ENCODE peak calls at places on chromosomes 1 and 21, in ten cellular contexts. One of them, this sample, is unnamed.

GRCh38 chr1:41238311-41239094 is 3.6 kb downstream of the SCMH1 start:
- DNase-seq in NCI-H69: peak; percentile 81
- DNase-seq in C1 segment of cervical spinal cord: no peak
- DNase-seq in head of caudate nucleus: no peak
- DNase-seq in endothelial cell: no peak
- DNase-seq in anterior cingulate cortex: no peak
- DNase-seq in A549: peak; percentile 59
- DNase-seq in adipocyte: peak; percentile 21
- DNase-seq in Right ventricle myocardium superior: no peak
- DNase-seq in NB4: no peak
- DNase-seq in this sample: no peak

GRCh38 chr1:239929317-239929716 is 162.4 kb upstream of the FMN2 start:
- DNase-seq in NCI-H69: no peak
- DNase-seq in C1 segment of cervical spinal cord: no peak
- DNase-seq in head of caudate nucleus: no peak
- DNase-seq in endothelial cell: no peak
- DNase-seq in anterior cingulate cortex: no peak
- DNase-seq in A549: no peak
- DNase-seq in adipocyte: no peak
- DNase-seq in Right ventricle myocardium superior: no peak
- DNase-seq in NB4: no peak
- DNase-seq in this sample: no peak

GRCh38 chr21:37000381-37000780 is 6.1 kb upstream of the RIPPLY3 start:
- DNase-seq in NCI-H69: peak; percentile 41
- DNase-seq in C1 segment of cervical spinal cord: no peak
- DNase-seq in head of caudate nucleus: no peak
- DNase-seq in endothelial cell: no peak
- DNase-seq in anterior cingulate cortex: no peak
- DNase-seq in A549: peak; percentile 38
- DNase-seq in adipocyte: no peak
- DNase-seq in Right ventricle myocardium superior: no peak
- DNase-seq in NB4: peak; percentile 25
- DNase-seq in this sample: no peak

GRCh38 chr1:8822383-8823294 is 5.2 kb upstream of the RERE start:
- DNase-seq in NCI-H69: peak; percentile 95
- DNase-seq in C1 segment of cervical spinal cord: no peak
- DNase-seq in head of caudate nucleus: no peak
- DNase-seq in endothelial cell: no peak
- DNase-seq in anterior cingulate cortex: no peak
- DNase-seq in A549: no peak
- DNase-seq in adipocyte: peak; percentile 86
- DNase-seq in Right ventricle myocardium superior: no peak
- DNase-seq in NB4: peak; percentile 68
- DNase-seq in this sample: no peak

GRCh38 chr21:16072692-16073091 is 342.9 kb downstream of the USP25 start:
- DNase-seq in NCI-H69: no peak
- DNase-seq in C1 segment of cervical spinal cord: no peak
- DNase-seq in head of caudate nucleus: peak; percentile 28
- DNase-seq in endothelial cell: no peak
- DNase-seq in anterior cingulate cortex: no peak
- DNase-seq in A549: no peak
- DNase-seq in adipocyte: peak; percentile 89
- DNase-seq in Right ventricle myocardium superior: no peak
- DNase-seq in NB4: no peak
- DNase-seq in this sample: no peak

GRCh38 chr1:1020415-1021009 is 592 bp downstream of the AGRN start:
- DNase-seq in NCI-H69: peak; percentile 32
- DNase-seq in C1 segment of cervical spinal cord: no peak
- DNase-seq in head of caudate nucleus: no peak
- DNase-seq in endothelial cell: no peak
- DNase-seq in anterior cingulate cortex: no peak
- DNase-seq in A549: no peak
- DNase-seq in adipocyte: peak; percentile 52
- DNase-seq in Right ventricle myocardium superior: no peak
- DNase-seq in NB4: peak; percentile 47
- DNase-seq in this sample: no peak

GRCh38 chr1:235917267-235917811 is 50.6 kb upstream of the LYST start:
- DNase-seq in NCI-H69: peak; percentile 92
- DNase-seq in C1 segment of cervical spinal cord: peak; percentile 63
- DNase-seq in head of caudate nucleus: no peak
- DNase-seq in endothelial cell: no peak
- DNase-seq in anterior cingulate cortex: no peak
- DNase-seq in A549: peak; percentile 92
- DNase-seq in adipocyte: peak; percentile 98
- DNase-seq in Right ventricle myocardium superior: peak; percentile 63
- DNase-seq in NB4: peak; percentile 93
- DNase-seq in this sample: peak; percentile 62

GRCh38 chr21:44323591-44323990 is 15.6 kb downstream of the CFAP410 start:
- DNase-seq in NCI-H69: no peak
- DNase-seq in C1 segment of cervical spinal cord: no peak
- DNase-seq in head of caudate nucleus: no peak
- DNase-seq in endothelial cell: no peak
- DNase-seq in anterior cingulate cortex: no peak
- DNase-seq in A549: no peak
- DNase-seq in adipocyte: no peak
- DNase-seq in Right ventricle myocardium superior: no peak
- DNase-seq in NB4: no peak
- DNase-seq in this sample: no peak

GRCh38 chr1:188240772-188241406 is 1412.1 kb downstream of the PLA2G4A start:
- DNase-seq in NCI-H69: no peak
- DNase-seq in C1 segment of cervical spinal cord: no peak
- DNase-seq in head of caudate nucleus: no peak
- DNase-seq in endothelial cell: no peak
- DNase-seq in anterior cingulate cortex: no peak
- DNase-seq in A549: no peak
- DNase-seq in adipocyte: no peak
- DNase-seq in Right ventricle myocardium superior: no peak
- DNase-seq in NB4: peak; percentile 2
- DNase-seq in this sample: no peak

GRCh38 chr21:42609806-42610205 is 43.6 kb upstream of the PDE9A start:
- DNase-seq in NCI-H69: no peak
- DNase-seq in C1 segment of cervical spinal cord: no peak
- DNase-seq in head of caudate nucleus: no peak
- DNase-seq in endothelial cell: no peak
- DNase-seq in anterior cingulate cortex: no peak
- DNase-seq in A549: no peak
- DNase-seq in adipocyte: no peak
- DNase-seq in Right ventricle myocardium superior: no peak
- DNase-seq in NB4: peak; percentile 36
- DNase-seq in this sample: peak; percentile 29

GRCh38 chr1:176241385-176242015 is 34.4 kb upstream of the COP1 start:
- DNase-seq in NCI-H69: peak; percentile 75
- DNase-seq in C1 segment of cervical spinal cord: no peak
- DNase-seq in head of caudate nucleus: no peak
- DNase-seq in endothelial cell: no peak
- DNase-seq in anterior cingulate cortex: no peak
- DNase-seq in A549: peak; percentile 83
- DNase-seq in adipocyte: peak; percentile 80
- DNase-seq in Right ventricle myocardium superior: no peak
- DNase-seq in NB4: peak; percentile 60
- DNase-seq in this sample: no peak

GRCh38 chr1:203074610-203075009 is 11.2 kb downstream of the MYOG start:
- DNase-seq in NCI-H69: no peak
- DNase-seq in C1 segment of cervical spinal cord: no peak
- DNase-seq in head of caudate nucleus: no peak
- DNase-seq in endothelial cell: no peak
- DNase-seq in anterior cingulate cortex: no peak
- DNase-seq in A549: no peak
- DNase-seq in adipocyte: no peak
- DNase-seq in Right ventricle myocardium superior: no peak
- DNase-seq in NB4: no peak
- DNase-seq in this sample: no peak

GRCh38 chr1:35573198-35573775 is at the start of gene TFAP2E:
- DNase-seq in NCI-H69: peak; percentile 67
- DNase-seq in C1 segment of cervical spinal cord: peak; percentile 13
- DNase-seq in head of caudate nucleus: peak; percentile 59
- DNase-seq in endothelial cell: peak; percentile 50
- DNase-seq in anterior cingulate cortex: peak; percentile 36
- DNase-seq in A549: peak; percentile 38
- DNase-seq in adipocyte: peak; percentile 66
- DNase-seq in Right ventricle myocardium superior: no peak
- DNase-seq in NB4: no peak
- DNase-seq in this sample: no peak

GRCh38 chr1:58515794-58516401 is 30.6 kb downstream of the OMA1 start:
- DNase-seq in NCI-H69: peak; percentile 75
- DNase-seq in C1 segment of cervical spinal cord: no peak
- DNase-seq in head of caudate nucleus: peak; percentile 30
- DNase-seq in endothelial cell: peak; percentile 22
- DNase-seq in anterior cingulate cortex: no peak
- DNase-seq in A549: peak; percentile 70
- DNase-seq in adipocyte: peak; percentile 92
- DNase-seq in Right ventricle myocardium superior: no peak
- DNase-seq in NB4: peak; percentile 81
- DNase-seq in this sample: no peak

GRCh38 chr1:91622586-91622985 is 121.9 kb downstream of the CDC7 start:
- DNase-seq in NCI-H69: no peak
- DNase-seq in C1 segment of cervical spinal cord: peak; percentile 44
- DNase-seq in head of caudate nucleus: peak; percentile 9
- DNase-seq in endothelial cell: no peak
- DNase-seq in anterior cingulate cortex: peak; percentile 22
- DNase-seq in A549: no peak
- DNase-seq in adipocyte: no peak
- DNase-seq in Right ventricle myocardium superior: peak; percentile 80
- DNase-seq in NB4: no peak
- DNase-seq in this sample: no peak

GRCh38 chr1:229272164-229273158 is 1.6 kb downstream of the RAB4A start:
- DNase-seq in NCI-H69: peak; percentile 69
- DNase-seq in C1 segment of cervical spinal cord: no peak
- DNase-seq in head of caudate nucleus: no peak
- DNase-seq in endothelial cell: no peak
- DNase-seq in anterior cingulate cortex: no peak
- DNase-seq in A549: no peak
- DNase-seq in adipocyte: peak; percentile 29
- DNase-seq in Right ventricle myocardium superior: no peak
- DNase-seq in NB4: peak; percentile 51
- DNase-seq in this sample: no peak

GRCh38 chr1:160553778-160554177 is 25.5 kb downstream of the CD84 start:
- DNase-seq in NCI-H69: no peak
- DNase-seq in C1 segment of cervical spinal cord: no peak
- DNase-seq in head of caudate nucleus: no peak
- DNase-seq in endothelial cell: no peak
- DNase-seq in anterior cingulate cortex: no peak
- DNase-seq in A549: no peak
- DNase-seq in adipocyte: no peak
- DNase-seq in Right ventricle myocardium superior: no peak
- DNase-seq in NB4: no peak
- DNase-seq in this sample: no peak

GRCh38 chr1:86542626-86543025 is 4.3 kb upstream of the CLCA4 start:
- DNase-seq in NCI-H69: no peak
- DNase-seq in C1 segment of cervical spinal cord: no peak
- DNase-seq in head of caudate nucleus: no peak
- DNase-seq in endothelial cell: no peak
- DNase-seq in anterior cingulate cortex: no peak
- DNase-seq in A549: no peak
- DNase-seq in adipocyte: peak; percentile 32
- DNase-seq in Right ventricle myocardium superior: no peak
- DNase-seq in NB4: no peak
- DNase-seq in this sample: no peak

GRCh38 chr21:34367320-34367935 is 3.6 kb downstream of the KCNE2 start:
- DNase-seq in NCI-H69: peak; percentile 90
- DNase-seq in C1 segment of cervical spinal cord: no peak
- DNase-seq in head of caudate nucleus: no peak
- DNase-seq in endothelial cell: peak; percentile 33
- DNase-seq in anterior cingulate cortex: no peak
- DNase-seq in A549: peak; percentile 74
- DNase-seq in adipocyte: peak; percentile 99
- DNase-seq in Right ventricle myocardium superior: no peak
- DNase-seq in NB4: peak; percentile 69
- DNase-seq in this sample: peak; percentile 41

GRCh38 chr1:4565169-4565568 is 89.2 kb upstream of the AJAP1 start:
- DNase-seq in NCI-H69: no peak
- DNase-seq in C1 segment of cervical spinal cord: no peak
- DNase-seq in head of caudate nucleus: no peak
- DNase-seq in endothelial cell: no peak
- DNase-seq in anterior cingulate cortex: no peak
- DNase-seq in A549: no peak
- DNase-seq in adipocyte: no peak
- DNase-seq in Right ventricle myocardium superior: no peak
- DNase-seq in NB4: no peak
- DNase-seq in this sample: no peak